ENCODE peak calls at places on chromosomes 12 and 14, in six cellular contexts. E is brain microvascular endothelial cell, N is iris pigment epithelial cell, C is activated gamma-delta T cell, R is Panc1, Q is A549. D is an unnamed sample.

GRCh38 chr12:109264943-109265650 is 44.0 kb downstream of the FOXN4 start:
- DNase-seq in Q (no peak), E (no peak), C (no peak), R (no peak), N (no peak), D (no peak)

GRCh38 chr12:113005759-113006158 is 27.4 kb downstream of the OAS2 start:
- DNase-seq in R (no peak), N (peak), E (no peak), C (no peak), Q (peak), D (peak)

GRCh38 chr12:40692617-40693502 is 621 bp downstream of the CNTN1 start:
- DNase-seq in N (no peak), Q (peak), C (no peak), R (no peak), E (no peak), D (peak)

GRCh38 chr12:27539191-27539631 is 15.2 kb downstream of the PPFIBP1 start:
- DNase-seq in E (peak), N (peak), C (no peak), R (no peak), Q (no peak), D (peak)

GRCh38 chr14:41482861-41483260 is 123.8 kb upstream of the LRFN5 start:
- DNase-seq in Q (no peak), N (no peak), E (no peak), R (no peak), C (no peak), D (no peak)

GRCh38 chr12:5244513-5244972 is 187.4 kb upstream of the NTF3 start:
- DNase-seq in C (no peak), Q (no peak), R (no peak), E (no peak), N (no peak), D (no peak)

GRCh38 chr12:100539209-100539608 is 34.3 kb upstream of the GAS2L3 start:
- DNase-seq in C (no peak), N (peak), Q (no peak), R (no peak), E (peak), D (peak)

GRCh38 chr12:55687746-55688145 is 20.0 kb downstream of the ITGA7 start:
- DNase-seq in N (no peak), Q (no peak), E (no peak), R (no peak), C (no peak), D (no peak)

GRCh38 chr14:102187583-102188001 is 47.9 kb downstream of the WDR20 start:
- DNase-seq in N (no peak), Q (no peak), C (no peak), E (no peak), R (no peak), D (peak)

GRCh38 chr12:93563807-93564538 is 8.5 kb upstream of the SOCS2 start:
- DNase-seq in C (no peak), E (no peak), R (peak), Q (peak), N (peak), D (peak)

GRCh38 chr12:4545195-4545594 is 6.5 kb downstream of the RAD51AP1 start:
- DNase-seq in R (no peak), C (no peak), N (no peak), E (no peak), Q (no peak), D (no peak)

GRCh38 chr12:3685813-3686212 is 67.1 kb downstream of the CRACR2A start:
- DNase-seq in N (no peak), R (no peak), Q (no peak), C (no peak), E (no peak), D (no peak)

GRCh38 chr14:100304825-100305445 is 1.3 kb downstream of the SLC25A29 start:
- DNase-seq in C (no peak), R (no peak), E (no peak), Q (peak), N (peak), D (peak)

GRCh38 chr12:87795555-87795954 is 233.6 kb downstream of the C12orf50 start:
- DNase-seq in R (no peak), C (no peak), N (no peak), Q (no peak), E (no peak), D (no peak)

D was measured in epithelial cell of esophagus.